ENCODE peak calls at places on chromosome X, in nine cellular contexts. I is ACHN; F is myocyte; R is effector CD4-positive, alpha-beta T cell; Q is cardiac muscle cell; D is heart right ventricle; W is endothelial cell; M is lower lobe of right lung; E is posterior cingulate gyrus. G is an unnamed sample.

GRCh38 chrX:153519569-153520285 is 2.3 kb downstream of the ATP2B3 start:
- DNase-seq in I (peak; percentile 33), F (no peak), R (no peak), Q (no peak), D (no peak), W (no peak), M (no peak), E (no peak), G (no peak)

GRCh38 chrX:54921427-54922021 is 900 bp downstream of the TRO start:
- DNase-seq in I (peak; percentile 60), F (peak; percentile 87), R (peak; percentile 14), Q (peak; percentile 75), D (peak; percentile 65), W (peak; percentile 72), M (no peak), E (peak; percentile 73), G (peak; percentile 60)

GRCh38 chrX:110044531-110045249 is 41.8 kb downstream of the TMEM164 start:
- DNase-seq in I (no peak), F (peak; percentile 80), R (no peak), Q (no peak), D (no peak), W (no peak), M (no peak), E (no peak), G (no peak)

GRCh38 chrX:125895518-125895917 is 270.6 kb downstream of the DCAF12L2 start:
- DNase-seq in I (no peak), F (no peak), R (no peak), Q (no peak), D (no peak), W (no peak), M (no peak), E (no peak), G (no peak)

GRCh38 chrX:25144043-25144940 is 128.5 kb upstream of the ARX start:
- DNase-seq in I (peak; percentile 18), F (peak; percentile 47), R (peak; percentile 17), Q (peak; percentile 67), D (peak; percentile 26), W (peak; percentile 43), M (peak; percentile 54), E (peak; percentile 50), G (peak; percentile 13)

GRCh38 chrX:17441965-17442364 is 67.0 kb downstream of the NHS start:
- DNase-seq in I (no peak), F (no peak), R (no peak), Q (no peak), D (no peak), W (no peak), M (no peak), E (no peak), G (no peak)

GRCh38 chrX:68894513-68895338 is 65.9 kb downstream of the EFNB1 start:
- DNase-seq in I (no peak), F (peak; percentile 66), R (no peak), Q (peak; percentile 70), D (peak; percentile 77), W (peak; percentile 41), M (peak; percentile 67), E (peak; percentile 46), G (no peak)

GRCh38 chrX:14673236-14673635 is 143.9 kb downstream of the GLRA2 start:
- DNase-seq in I (no peak), F (no peak), R (no peak), Q (no peak), D (no peak), W (no peak), M (no peak), E (no peak), G (no peak)

GRCh38 chrX:10030570-10030969 is 63.4 kb downstream of the CLDN34 start:
- DNase-seq in I (no peak), F (no peak), R (no peak), Q (no peak), D (no peak), W (no peak), M (no peak), E (no peak), G (no peak)

GRCh38 chrX:46209037-46209436 is 336.2 kb downstream of the ZNF674 start:
- DNase-seq in I (no peak), F (no peak), R (no peak), Q (no peak), D (no peak), W (no peak), M (no peak), E (no peak), G (no peak)

GRCh38 chrX:42708222-42708621 is 69.7 kb downstream of the PPP1R2C start:
- DNase-seq in I (no peak), F (no peak), R (no peak), Q (peak; percentile 57), D (no peak), W (no peak), M (no peak), E (no peak), G (no peak)

GRCh38 chrX:37409278-37409677 is 60.1 kb downstream of the PRRG1 start:
- DNase-seq in I (no peak), F (no peak), R (no peak), Q (no peak), D (no peak), W (no peak), M (no peak), E (no peak), G (no peak)

GRCh38 chrX:40189621-40190020 is 91.9 kb upstream of the BCOR start:
- DNase-seq in I (no peak), F (no peak), R (no peak), Q (no peak), D (no peak), W (no peak), M (no peak), E (no peak), G (no peak)

GRCh38 chrX:47273011-47273730 is 40.4 kb downstream of the USP11 start:
- DNase-seq in I (no peak), F (no peak), R (no peak), Q (no peak), D (no peak), W (no peak), M (no peak), E (no peak), G (no peak)

GRCh38 chrX:74492720-74493201 is 71.5 kb downstream of the SLC16A2 start:
- DNase-seq in I (no peak), F (peak; percentile 5), R (no peak), Q (peak; percentile 13), D (no peak), W (peak; percentile 6), M (no peak), E (no peak), G (no peak)

GRCh38 chrX:19698125-19698524 is 182.8 kb upstream of the MAP3K15 start:
- DNase-seq in I (no peak), F (peak; percentile 63), R (no peak), Q (peak; percentile 60), D (peak; percentile 9), W (no peak), M (no peak), E (no peak), G (no peak)

GRCh38 chrX:47662144-47662657 is 3.2 kb upstream of the UXT start:
- DNase-seq in I (peak; percentile 55), F (peak; percentile 63), R (no peak), Q (peak; percentile 90), D (no peak), W (no peak), M (no peak), E (no peak), G (no peak)

G was measured in MM.1S.